ENCODE peak calls at places on chromosomes 2 and 18, in four cellular contexts. O is tibial artery, Q is cardiac fibroblast, U is neural progenitor cell. K is an unnamed sample.

GRCh38 chr2:146701183-146701582 is 1143.6 kb upstream of the ACVR2A start:
- DNase-seq in O (no peak), Q (peak), U (peak), K (no peak)

GRCh38 chr2:233051241-233052149 is 8.6 kb upstream of the INPP5D start:
- DNase-seq in O (peak), Q (peak), U (peak), K (no peak)

GRCh38 chr2:64204006-64204632 is 59.9 kb upstream of the PELI1 start:
- DNase-seq in O (no peak), Q (peak), U (no peak), K (no peak)

GRCh38 chr2:241111443-241111810 is 9.3 kb upstream of the MTERF4 start:
- DNase-seq in O (peak), Q (no peak), U (no peak), K (no peak)

GRCh38 chr2:241854342-241855244 is 4.1 kb downstream of the PDCD1 start:
- DNase-seq in O (no peak), Q (no peak), U (no peak), K (no peak)

GRCh38 chr2:98560256-98560771 is 48.0 kb downstream of the COA5 start:
- DNase-seq in O (peak), Q (peak), U (no peak), K (peak)

GRCh38 chr18:78293940-78294401 is 685.6 kb upstream of the SALL3 start:
- DNase-seq in O (no peak), Q (no peak), U (peak), K (no peak)

GRCh38 chr2:13401312-13401711 is 684.6 kb downstream of the TRIB2 start:
- DNase-seq in O (no peak), Q (no peak), U (no peak), K (no peak)

GRCh38 chr2:120398051-120398960 is 52.4 kb downstream of the INHBB start:
- DNase-seq in O (peak), Q (peak), U (no peak), K (peak)

GRCh38 chr2:119864318-119864717 is 104.6 kb downstream of the PTPN4 start:
- DNase-seq in O (no peak), Q (no peak), U (no peak), K (no peak)

GRCh38 chr2:86223682-86224560 is 24.7 kb downstream of the MRPL35 start:
- DNase-seq in O (no peak), Q (peak), U (peak), K (no peak)

GRCh38 chr2:86218124-86218523 is 18.9 kb downstream of the MRPL35 start:
- DNase-seq in O (no peak), Q (no peak), U (no peak), K (no peak)

GRCh38 chr2:86223098-86223681 is 23.9 kb downstream of the MRPL35 start:
- DNase-seq in O (peak), Q (peak), U (no peak), K (no peak)

GRCh38 chr2:86219896-86220295 is 20.6 kb downstream of the MRPL35 start:
- DNase-seq in O (no peak), Q (no peak), U (no peak), K (no peak)

DNA sequence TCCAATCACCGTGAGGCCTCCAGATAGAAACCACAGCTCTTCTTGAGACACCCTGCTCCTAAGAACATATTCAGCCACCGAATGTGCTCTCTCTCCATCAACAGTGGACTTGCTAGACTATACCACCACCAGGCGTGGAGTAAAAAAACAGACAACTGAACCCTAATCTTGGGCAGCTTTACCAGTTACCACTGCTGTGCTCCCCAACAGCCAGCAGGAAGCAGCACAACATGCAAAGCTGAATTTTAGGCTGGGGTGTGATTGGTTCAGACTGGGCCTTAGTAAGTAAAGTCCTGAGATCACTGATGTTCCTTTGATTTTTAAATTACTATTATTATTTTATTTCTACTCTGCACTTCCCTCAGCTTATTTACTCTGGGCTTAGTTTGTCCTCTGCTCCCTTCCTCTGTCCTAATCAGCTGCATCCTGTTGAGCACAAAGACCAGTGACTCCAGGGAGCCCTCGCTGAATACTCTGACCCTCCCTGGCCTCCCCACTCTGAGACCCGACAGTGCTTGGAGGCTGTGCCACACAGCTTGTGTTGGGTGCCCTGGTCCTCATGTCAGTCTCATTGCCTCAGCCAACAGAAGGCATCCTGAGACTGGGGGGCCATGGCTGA is 21.9 kb downstream of the MRPL35 start:
- DNase-seq in O (no peak), Q (peak), U (peak), K (no peak)
- TF ChIP-seq CTCF in O (peak), Q (peak), U (peak), K (peak)

DNA sequence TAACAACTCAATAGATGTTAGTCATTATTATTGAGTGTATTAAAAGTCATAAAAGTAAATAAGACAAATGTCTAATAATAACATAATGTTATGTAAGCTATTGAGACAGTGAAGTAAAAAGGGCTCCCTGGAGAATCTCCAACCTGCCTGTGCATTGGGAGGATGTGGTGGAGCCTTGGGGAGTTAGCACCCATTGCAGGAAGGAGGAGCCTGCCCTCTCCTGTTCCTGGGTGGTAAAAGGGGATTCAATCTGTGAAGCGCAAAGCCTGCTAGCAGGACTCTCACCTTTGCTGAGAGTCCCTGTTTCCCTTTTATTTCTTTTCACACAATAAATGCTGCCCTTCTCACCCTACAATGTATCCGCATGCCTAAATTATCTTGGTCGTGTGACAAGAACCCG is 206.1 kb downstream of the RAB3GAP1 start:
- DNase-seq in O (no peak), Q (peak), U (no peak), K (no peak)
- TF ChIP-seq CTCF in O (no peak), Q (no peak), U (peak), K (no peak)

DNA sequence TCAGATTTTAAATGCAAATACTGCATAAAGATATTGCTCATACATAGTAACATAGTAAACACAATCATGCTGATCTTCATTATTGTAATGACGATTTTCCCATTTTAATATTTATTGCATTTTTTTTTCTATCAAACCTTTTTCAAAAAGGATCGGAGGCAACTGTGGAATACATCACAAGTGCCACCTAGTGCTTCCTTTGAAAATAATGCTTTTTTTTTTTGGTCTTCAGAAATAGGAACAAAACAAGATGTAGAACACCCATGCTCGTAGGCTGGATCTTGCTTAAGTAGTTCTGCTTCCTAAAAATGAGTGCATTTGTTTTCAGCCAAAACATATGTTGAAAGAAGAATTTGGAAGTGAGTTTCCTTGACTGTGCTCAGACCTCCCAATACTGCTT is 35.7 kb upstream of the GPR155 start:
- DNase-seq in O (no peak), Q (peak), U (no peak), K (no peak)
- TF ChIP-seq CTCF in O (peak), Q (peak), U (peak), K (peak)

GRCh38 chr2:152594022-152594712 is 123.1 kb downstream of the PRPF40A start:
- DNase-seq in O (peak), Q (no peak), U (no peak), K (no peak)
- TF ChIP-seq CTCF in O (no peak), Q (no peak), U (no peak), K (no peak)

GRCh38 chr2:3197308-3197707 is 180.3 kb downstream of the EIPR1 start:
- DNase-seq in O (no peak), Q (no peak), U (no peak), K (no peak)

GRCh38 chr2:3195865-3196504 is 181.6 kb downstream of the EIPR1 start:
- DNase-seq in O (no peak), Q (no peak), U (no peak), K (no peak)

GRCh38 chr2:3196716-3197115 is 180.9 kb downstream of the EIPR1 start:
- DNase-seq in O (no peak), Q (no peak), U (no peak), K (no peak)

GRCh38 chr2:3199660-3200345 is 177.8 kb downstream of the EIPR1 start:
- DNase-seq in O (no peak), Q (no peak), U (no peak), K (no peak)

GRCh38 chr2:3198119-3198518 is 179.5 kb downstream of the EIPR1 start:
- DNase-seq in O (no peak), Q (no peak), U (peak), K (no peak)
- TF ChIP-seq CTCF in O (no peak), Q (no peak), U (peak), K (no peak)

K was measured in AG09319.